ENCODE peak calls at places on chromosomes 11 and 22, in eight cellular contexts. Z is occipital lobe, B is epithelial cell of proximal tubule, V is Calu3, F is hippocampal formation, M is skeletal muscle cell, D is RWPE1, R is NCI-H1436. S is an unnamed sample.
A peak's percentile ranks its signal among the peaks of the same experiment; 100 is the strongest.

GRCh38 chr11:65260756-65261590 is 789 bp upstream of the POLA2 start:
- DNase-seq in B (no peak), M (no peak), F (no peak), R (no peak), D (no peak), V (no peak), Z (no peak), S (no peak)

GRCh38 chr22:49129736-49130135 is 697.9 kb downstream of the BRD1 start:
- DNase-seq in V (no peak), M (no peak), B (no peak), D (no peak), R (no peak), F (no peak), Z (no peak), S (no peak)

GRCh38 chr11:119709638-119710346 is 19.2 kb downstream of the NECTIN1 start:
- DNase-seq in F (peak; percentile 56), V (no peak), Z (peak; percentile 75), D (no peak), R (no peak), M (no peak), B (no peak), S (no peak)

GRCh38 chr11:118497831-118498230 is 29.4 kb upstream of the TTC36 start:
- DNase-seq in V (no peak), R (no peak), F (no peak), Z (no peak), M (no peak), D (no peak), B (no peak), S (no peak)

GRCh38 chr11:73141031-73141308 is 1.1 kb downstream of the FCHSD2 start:
- DNase-seq in D (peak; percentile 42), M (no peak), Z (peak; percentile 46), F (no peak), V (peak; percentile 12), R (no peak), B (no peak), S (no peak)

GRCh38 chr11:57424802-57425564 is 1.9 kb downstream of the SLC43A3 start:
- DNase-seq in D (no peak), V (peak; percentile 24), R (no peak), B (peak; percentile 89), M (peak; percentile 80), Z (no peak), F (no peak), S (peak; percentile 73)

GRCh38 chr11:108085672-108086071 is 35.7 kb upstream of the ACAT1 start:
- DNase-seq in V (no peak), D (no peak), Z (no peak), R (no peak), F (no peak), B (no peak), M (no peak), S (no peak)

GRCh38 chr11:69887330-69887729 is 68.1 kb upstream of the FGF3 start:
- DNase-seq in F (no peak), M (no peak), R (no peak), B (no peak), Z (no peak), V (no peak), D (no peak), S (no peak)

GRCh38 chr11:84022695-84023094 is 736.5 kb upstream of the CCDC90B start:
- DNase-seq in Z (no peak), V (no peak), D (no peak), M (no peak), R (no peak), F (peak; percentile 14), B (no peak), S (no peak)

GRCh38 chr11:36577859-36578258 is 10.1 kb downstream of the RAG1 start:
- DNase-seq in B (no peak), V (no peak), M (no peak), Z (no peak), R (no peak), D (peak; percentile 10), F (no peak), S (no peak)